ENCODE peak calls at places on chromosome 10, in ten cellular contexts. J, Z, K, H, W, M, R, C, E and V are unnamed samples.

GRCh38 chr10:60848126-60848525 is 69.8 kb downstream of the CDK1 start:
- DNase-seq in R (no peak), H (no peak), C (peak), K (no peak), J (no peak), E (peak), Z (no peak), M (no peak), W (no peak), V (peak)

GRCh38 chr10:22246680-22247391 is 29.0 kb upstream of the EBLN1 start:
- DNase-seq in R (no peak), C (no peak), K (no peak), H (peak), J (no peak), Z (no peak), W (no peak), E (no peak), M (no peak), V (no peak)

GRCh38 chr10:99993994-99994689 is 15.6 kb downstream of the DNMBP start:
- DNase-seq in C (peak), W (no peak), Z (no peak), H (peak), R (no peak), M (peak), E (peak), J (peak), K (peak), V (no peak)

GRCh38 chr10:35300063-35300699 is 36.1 kb upstream of the CCNY start:
- DNase-seq in Z (no peak), J (peak), K (peak), W (no peak), R (no peak), E (no peak), H (peak), M (peak), C (peak), V (peak)

GRCh38 chr10:72763201-72763600 is 71.3 kb downstream of the MCU start:
- DNase-seq in R (no peak), K (no peak), H (no peak), C (no peak), W (no peak), E (no peak), Z (no peak), J (no peak), M (no peak), V (no peak)

GRCh38 chr10:12712284-12712983 is 289.1 kb downstream of the CCDC3 start:
- DNase-seq in R (no peak), H (no peak), K (no peak), M (no peak), Z (no peak), J (no peak), E (no peak), C (no peak), W (no peak), V (no peak)

GRCh38 chr10:118924493-118924892 is 105.0 kb upstream of the NANOS1 start:
- DNase-seq in J (no peak), M (no peak), K (peak), Z (no peak), E (no peak), R (no peak), C (no peak), H (no peak), W (no peak), V (no peak)

GRCh38 chr10:35127289-35127891 is 744 bp downstream of the CREM start:
- DNase-seq in J (peak), W (peak), H (peak), R (peak), C (peak), K (peak), Z (peak), M (peak), E (peak), V (peak)

GRCh38 chr10:17734432-17735110 is 17.4 kb upstream of the TMEM236 start:
- DNase-seq in Z (no peak), C (no peak), E (no peak), K (no peak), W (no peak), J (no peak), H (no peak), R (no peak), M (no peak), V (no peak)

GRCh38 chr10:73517166-73517888 is 21.5 kb upstream of the PPP3CB start:
- DNase-seq in K (no peak), H (peak), W (no peak), E (no peak), Z (no peak), J (no peak), M (no peak), C (no peak), R (no peak), V (no peak)

GRCh38 chr10:69810998-69811397 is 9.3 kb downstream of the COL13A1 start:
- DNase-seq in H (no peak), W (no peak), M (no peak), C (no peak), Z (no peak), E (no peak), R (no peak), J (no peak), K (no peak), V (no peak)

GRCh38 chr10:45675388-45675787 is 2.8 kb upstream of the ZFAND4 start:
- DNase-seq in C (no peak), E (no peak), R (no peak), M (no peak), K (no peak), W (no peak), H (no peak), Z (no peak), J (no peak), V (no peak)

GRCh38 chr10:32189400-32190084 is 133.3 kb upstream of the KIF5B start:
- DNase-seq in E (no peak), C (no peak), R (no peak), Z (no peak), W (peak), M (no peak), H (peak), K (no peak), J (no peak), V (no peak)

GRCh38 chr10:48454302-48455054 is 148.0 kb downstream of the MAPK8 start:
- DNase-seq in K (no peak), W (no peak), E (no peak), C (no peak), Z (peak), R (no peak), H (no peak), J (no peak), M (peak), V (no peak)

GRCh38 chr10:102159051-102159597 is 6.9 kb downstream of the NOLC1 start:
- DNase-seq in J (no peak), Z (no peak), R (no peak), E (no peak), C (no peak), W (no peak), K (no peak), M (no peak), H (no peak), V (no peak)

GRCh38 chr10:75014516-75015230 is 96.8 kb upstream of the SAMD8 start:
- DNase-seq in Z (no peak), E (no peak), M (no peak), R (no peak), C (no peak), J (no peak), W (no peak), H (no peak), K (no peak), V (no peak)

GRCh38 chr10:31479752-31480151 is 160.7 kb downstream of the ZEB1 start:
- DNase-seq in M (no peak), K (no peak), H (no peak), Z (no peak), C (no peak), R (no peak), W (no peak), J (no peak), E (no peak), V (no peak)

GRCh38 chr10:101311440-101312067 is 42.4 kb upstream of the BTRC start:
- DNase-seq in C (no peak), E (no peak), K (no peak), J (no peak), M (peak), H (no peak), R (no peak), W (peak), Z (no peak), V (no peak)

GRCh38 chr10:90579602-90580242 is 278.1 kb downstream of the HTR7 start:
- DNase-seq in C (no peak), R (no peak), K (no peak), M (no peak), H (peak), W (no peak), E (no peak), Z (no peak), J (no peak), V (no peak)

GRCh38 chr10:22651276-22651980 is 63.0 kb downstream of the PIP4K2A start:
- DNase-seq in C (no peak), K (no peak), M (peak), H (no peak), R (no peak), E (no peak), W (no peak), Z (no peak), J (no peak), V (no peak)

GRCh38 chr10:86658261-86658741 is 4.0 kb downstream of the OPN4 start:
- DNase-seq in C (peak), R (no peak), Z (peak), E (no peak), K (no peak), M (peak), W (no peak), J (peak), H (no peak), V (no peak)

GRCh38 chr10:117537436-117537903 is 5.1 kb upstream of the EMX2 start:
- DNase-seq in K (no peak), R (peak), M (no peak), W (no peak), C (no peak), J (no peak), Z (no peak), H (peak), E (no peak), V (no peak)

GRCh38 chr10:116398224-116398623 is 29.4 kb upstream of the PNLIPRP3 start:
- DNase-seq in R (no peak), K (no peak), M (no peak), W (no peak), H (peak), Z (no peak), J (no peak), C (no peak), E (no peak), V (no peak)

GRCh38 chr10:123781956-123782500 is 109.6 kb downstream of the CPXM2 start:
- DNase-seq in R (no peak), H (peak), W (no peak), K (no peak), M (no peak), C (no peak), E (no peak), Z (no peak), J (no peak), V (no peak)

GRCh38 chr10:95071107-95071660 is 1.9 kb upstream of the CYP2C8 start:
- DNase-seq in H (no peak), M (no peak), E (no peak), Z (no peak), C (no peak), W (peak), R (no peak), J (no peak), K (no peak), V (no peak)
- H3K4me3 ChIP-seq in H (no peak), M (no peak), E (peak), Z (no peak), C (no peak), W (no peak), R (no peak), J (no peak), K (no peak), V (no peak)

DNA sequence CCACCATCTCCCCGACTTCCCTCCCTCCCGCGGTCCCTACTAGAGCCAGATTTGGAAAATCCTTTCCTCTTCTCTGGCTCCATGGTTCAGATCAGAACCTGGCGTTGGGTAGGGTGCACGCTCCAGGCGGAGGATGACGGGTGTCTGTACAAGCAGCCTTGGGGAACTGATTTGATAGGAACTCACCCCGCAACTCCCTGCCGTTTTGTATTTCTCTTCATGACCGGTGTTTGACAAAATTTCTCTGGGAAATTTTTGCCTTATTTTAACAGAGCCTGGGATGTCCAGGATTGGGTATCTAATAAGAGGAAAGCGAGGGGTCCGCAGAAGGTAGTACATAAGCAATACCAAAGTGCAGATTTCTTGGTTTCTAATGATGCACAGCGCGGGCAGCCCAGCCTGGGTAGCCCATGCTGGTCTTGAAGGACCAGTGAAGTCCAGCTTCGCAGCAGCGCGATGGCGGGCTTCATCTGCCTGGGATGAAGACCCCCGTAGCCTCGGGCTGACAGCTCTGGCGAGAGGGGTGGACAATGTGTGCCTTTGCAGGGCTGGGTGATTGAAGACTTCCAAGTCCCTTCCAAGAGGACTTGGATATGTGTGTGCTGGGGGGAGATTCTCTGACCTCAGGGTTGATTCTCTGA is 2.1 kb downstream of the SORCS3 start:
- DNase-seq in J (no peak), E (no peak), W (no peak), R (no peak), M (peak), H (no peak), K (peak), C (no peak), Z (no peak), V (no peak)
- TF ChIP-seq CTCF in J (no peak), E (no peak), W (no peak), R (no peak), M (no peak), H (no peak), K (no peak), C (no peak), Z (peak), V (no peak)

DNA sequence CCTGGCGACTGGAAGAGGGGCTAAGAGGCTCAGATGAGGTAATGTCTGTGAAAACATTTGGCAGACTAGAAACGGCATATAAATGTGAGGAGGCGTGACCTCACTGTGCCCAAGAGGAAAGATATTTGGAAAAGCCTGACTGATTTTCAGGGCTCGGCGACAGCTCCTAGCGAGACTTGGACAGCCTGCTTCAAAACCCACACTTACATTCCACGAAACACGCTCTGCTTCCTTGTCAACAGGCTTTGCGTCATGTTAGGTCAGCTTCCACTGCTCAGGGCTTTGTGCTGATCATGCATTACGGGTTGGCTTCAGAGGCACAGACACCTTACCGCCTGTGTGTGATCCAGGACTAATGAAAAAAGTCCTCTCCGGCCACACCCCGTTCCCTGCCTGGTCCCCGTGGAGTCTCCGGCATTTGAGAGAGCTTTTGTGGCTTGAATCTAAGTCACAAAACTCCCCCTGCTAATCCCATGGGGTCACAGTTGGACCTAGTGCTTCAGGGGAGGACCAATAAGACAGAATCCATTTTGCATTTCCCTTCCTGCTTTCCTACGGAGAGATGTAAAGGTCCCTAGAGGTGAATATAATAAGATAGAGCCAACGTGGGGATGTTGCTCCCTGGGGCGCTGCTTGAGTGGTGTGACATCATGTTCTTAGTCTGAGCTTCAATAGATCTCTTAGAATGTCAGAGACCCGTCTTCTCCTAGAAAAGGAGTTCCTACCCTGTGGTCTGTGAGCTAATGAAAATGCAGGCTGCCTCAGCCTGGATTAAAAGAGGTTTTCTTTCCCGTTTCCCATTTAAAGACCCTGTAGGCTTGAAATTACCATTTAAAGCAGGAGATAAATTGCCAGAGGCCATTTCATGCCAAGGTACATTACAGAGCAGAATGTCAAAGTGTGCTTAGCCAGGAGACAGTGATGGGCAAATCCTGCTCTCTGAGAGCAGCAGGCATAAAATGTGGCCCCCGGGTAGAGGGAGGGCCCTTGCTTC is 25.4 kb downstream of the FGFBP3 start:
- DNase-seq in R (no peak), W (peak), C (no peak), J (peak), Z (no peak), E (no peak), H (peak), M (no peak), K (peak), V (no peak)
- H3K4me3 ChIP-seq in R (no peak), W (no peak), C (peak), J (peak), Z (peak), E (no peak), H (no peak), M (no peak), K (no peak), V (no peak)

GRCh38 chr10:65945071-65945470 is 980.8 kb upstream of the LRRTM3 start:
- DNase-seq in Z (no peak), C (no peak), K (no peak), H (peak), M (no peak), J (no peak), R (no peak), E (no peak), W (no peak), V (no peak)

GRCh38 chr10:65940105-65940504 is 985.7 kb upstream of the LRRTM3 start:
- DNase-seq in C (no peak), M (no peak), Z (no peak), E (no peak), J (no peak), H (no peak), K (no peak), R (no peak), W (no peak), V (no peak)

GRCh38 chr10:65941098-65941655 is 984.7 kb upstream of the LRRTM3 start:
- DNase-seq in E (no peak), C (no peak), M (no peak), J (no peak), W (no peak), Z (no peak), K (no peak), R (no peak), H (no peak), V (no peak)
- TF ChIP-seq CTCF in E (no peak), C (no peak), M (no peak), J (no peak), W (no peak), Z (no peak), K (no peak), R (no peak), H (no peak), V (no peak)

DNA sequence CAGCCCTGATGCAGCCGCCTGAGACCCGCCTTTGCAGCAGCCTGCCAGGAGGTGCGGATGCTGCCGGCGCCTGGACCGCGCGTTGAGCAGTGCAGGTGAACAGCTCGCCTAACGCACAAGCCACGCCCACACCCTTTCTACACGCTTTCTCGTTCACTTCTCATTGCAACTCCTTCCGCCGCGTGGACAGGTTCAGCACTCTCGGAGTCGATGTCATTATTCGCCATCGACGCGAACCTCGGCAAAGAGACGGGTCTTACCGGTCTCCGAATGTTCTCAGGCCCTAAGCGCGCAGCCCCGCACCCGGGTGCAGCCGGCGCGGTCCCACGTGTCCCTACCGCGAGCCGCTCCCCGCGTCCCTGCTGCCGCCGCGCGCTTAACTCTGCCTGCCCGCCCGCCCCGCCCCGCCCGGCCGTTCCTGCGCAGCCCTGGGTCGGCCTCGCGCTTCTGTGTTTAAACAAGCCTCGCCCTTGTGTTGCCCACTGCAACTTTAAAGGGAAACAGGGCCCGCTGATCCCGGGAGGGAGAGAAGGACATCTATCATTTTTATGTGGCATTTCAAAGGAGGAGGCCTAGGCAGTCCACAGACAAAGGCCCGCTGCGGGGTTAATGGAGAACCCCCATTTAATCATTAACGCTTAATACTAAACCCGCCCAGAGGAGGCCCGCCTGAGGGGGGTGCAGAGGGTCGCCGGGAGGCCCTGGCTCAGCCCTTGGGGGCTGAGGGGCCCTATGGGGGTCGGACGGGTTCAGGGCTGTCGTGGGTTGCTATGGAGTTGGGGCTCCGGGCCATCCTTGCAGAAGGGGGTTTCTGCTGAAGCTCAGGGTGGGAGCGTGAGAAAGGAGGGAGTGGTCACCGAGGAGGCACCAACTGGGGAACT is 128.5 kb downstream of the WDR11 start:
- DNase-seq in J (no peak), W (peak), R (no peak), E (no peak), Z (peak), M (no peak), C (no peak), K (no peak), H (peak), V (no peak)
- H3K4me3 ChIP-seq in J (peak), W (no peak), R (peak), E (peak), Z (peak), M (peak), C (peak), K (no peak), H (peak), V (no peak)

GRCh38 chr10:7426349-7426748 is 15.5 kb upstream of the SFMBT2 start:
- DNase-seq in W (no peak), H (no peak), Z (no peak), K (no peak), M (no peak), R (no peak), J (no peak), E (no peak), C (no peak), V (no peak)

GRCh38 chr10:7425691-7426090 is 14.9 kb upstream of the SFMBT2 start:
- DNase-seq in K (no peak), J (no peak), W (no peak), M (no peak), C (no peak), E (no peak), Z (no peak), R (no peak), H (no peak), V (no peak)

GRCh38 chr10:7421519-7421918 is 10.7 kb upstream of the SFMBT2 start:
- DNase-seq in M (no peak), W (no peak), R (no peak), K (no peak), E (no peak), Z (no peak), J (no peak), H (peak), C (no peak), V (no peak)

GRCh38 chr10:7423521-7423920 is 12.7 kb upstream of the SFMBT2 start:
- DNase-seq in E (no peak), Z (no peak), M (no peak), J (no peak), H (no peak), C (no peak), K (no peak), R (no peak), W (no peak), V (no peak)

GRCh38 chr10:7424315-7424714 is 13.5 kb upstream of the SFMBT2 start:
- DNase-seq in C (no peak), K (no peak), H (no peak), Z (no peak), M (peak), R (no peak), E (no peak), J (no peak), W (no peak), V (no peak)
- TF ChIP-seq CTCF in C (no peak), K (no peak), H (no peak), Z (no peak), M (no peak), R (no peak), E (no peak), J (no peak), W (no peak), V (no peak)